ENCODE peak calls at places on chromosome 18, in eight cellular contexts. G is upper lobe of right lung, Q is mesothelial cell of epicardium, O is thoracic aorta, V is T-helper 2 cell, U is NCI-H82, X is ELF-1, A is NCI-H146. I is an unnamed sample.

GRCh38 chr18:11909597-11910026 is 1.5 kb upstream of the MPPE1 start:
- DNase-seq in G (no peak), Q (no peak), O (no peak), V (no peak), U (peak), X (no peak), A (peak), I (no peak)

GRCh38 chr18:12744103-12744502 is 41.3 kb downstream of the PSMG2 start:
- DNase-seq in G (no peak), Q (no peak), O (no peak), V (no peak), U (peak), X (no peak), A (peak), I (no peak)

GRCh38 chr18:62625019-62625418 is 90.3 kb upstream of the PHLPP1 start:
- DNase-seq in G (no peak), Q (no peak), O (no peak), V (no peak), U (no peak), X (no peak), A (no peak), I (no peak)

GRCh38 chr18:5051207-5051606 is 145.8 kb downstream of the AKAIN1 start:
- DNase-seq in G (no peak), Q (no peak), O (no peak), V (no peak), U (no peak), X (no peak), A (no peak), I (no peak)

GRCh38 chr18:68438983-68439382 is 275.9 kb downstream of the TMX3 start:
- DNase-seq in G (no peak), Q (no peak), O (no peak), V (no peak), U (no peak), X (peak), A (no peak), I (peak)

GRCh38 chr18:59272971-59273935 is at the start of gene RAX:
- DNase-seq in G (no peak), Q (no peak), O (no peak), V (no peak), U (peak), X (peak), A (no peak), I (no peak)

GRCh38 chr18:49814147-49814499 is 790 bp upstream of the ACAA2 start:
- DNase-seq in G (peak), Q (no peak), O (peak), V (no peak), U (peak), X (peak), A (peak), I (peak)

GRCh38 chr18:71239111-71239624 is 950.3 kb downstream of the SOCS6 start:
- DNase-seq in G (no peak), Q (no peak), O (no peak), V (no peak), U (no peak), X (no peak), A (peak), I (no peak)